ENCODE peak calls at places on chromosomes 2 and 18, in six cellular contexts. F, W, L, I, J and G are unnamed samples.

GRCh38 chr2:44470151-44470550 is 108.4 kb downstream of the CAMKMT start:
- DNase-seq in L (no peak), J (peak), W (no peak), I (no peak), F (no peak), G (no peak)

GRCh38 chr2:159214325-159214865 is 72.1 kb downstream of the WDSUB1 start:
- DNase-seq in F (no peak), I (no peak), J (no peak), W (no peak), L (no peak), G (no peak)

GRCh38 chr18:6376433-6377229 is 38.1 kb downstream of the L3MBTL4 start:
- DNase-seq in F (no peak), L (no peak), J (no peak), W (no peak), I (no peak), G (no peak)

GRCh38 chr2:32711908-32712307 is 84.1 kb downstream of the TTC27 start:
- DNase-seq in F (no peak), W (no peak), I (no peak), J (no peak), L (no peak), G (no peak)

GRCh38 chr18:53861185-53861584 is 363.3 kb downstream of the MBD2 start:
- DNase-seq in L (no peak), J (no peak), W (no peak), I (no peak), F (no peak), G (no peak)

GRCh38 chr18:44130365-44130942 is 550.2 kb upstream of the SETBP1 start:
- DNase-seq in I (no peak), W (peak), F (peak), L (peak), J (peak), G (peak)

GRCh38 chr18:9150116-9150515 is 13.5 kb downstream of the ANKRD12 start:
- DNase-seq in W (no peak), L (no peak), J (no peak), F (no peak), I (no peak), G (no peak)

GRCh38 chr2:196318517-196319377 is 147.4 kb upstream of the STK17B start:
- DNase-seq in F (no peak), W (no peak), J (no peak), L (no peak), I (no peak), G (no peak)

GRCh38 chr18:50924372-50924771 is 43.5 kb upstream of the ELAC1 start:
- DNase-seq in I (no peak), F (no peak), J (no peak), W (no peak), L (no peak), G (no peak)

GRCh38 chr18:31072175-31072574 is 29.6 kb upstream of the DSC3 start:
- DNase-seq in W (no peak), I (no peak), F (no peak), L (no peak), J (no peak), G (no peak)

GRCh38 chr18:14945286-14945685 is 197.3 kb downstream of the ANKRD30B start:
- DNase-seq in I (no peak), W (no peak), L (no peak), F (no peak), J (no peak), G (no peak)

GRCh38 chr2:174052639-174052976 is 87.4 kb upstream of the SP3 start:
- DNase-seq in J (no peak), I (no peak), W (no peak), F (no peak), L (no peak), G (no peak)

GRCh38 chr2:125296742-125297141 is 1271.7 kb downstream of the CNTNAP5 start:
- DNase-seq in W (no peak), J (no peak), L (no peak), F (no peak), I (no peak), G (no peak)

GRCh38 chr2:16184945-16185660 is 244.8 kb downstream of the MYCN start:
- DNase-seq in I (no peak), L (no peak), W (no peak), F (no peak), J (peak), G (no peak)

GRCh38 chr2:119826370-119826961 is 66.7 kb downstream of the PTPN4 start:
- DNase-seq in F (no peak), J (peak), L (peak), I (no peak), W (peak), G (no peak)

GRCh38 chr2:192876698-192877097 is 682.0 kb upstream of the TMEFF2 start:
- DNase-seq in W (no peak), J (no peak), I (no peak), L (no peak), F (no peak), G (no peak)

GRCh38 chr2:20113986-20114938 is 62.8 kb upstream of the LAPTM4A start:
- DNase-seq in L (no peak), I (no peak), J (no peak), F (no peak), W (no peak), G (no peak)

GRCh38 chr2:217076651-217077232 is 216.9 kb upstream of the TNP1 start:
- DNase-seq in I (no peak), L (no peak), J (no peak), W (no peak), F (no peak), G (peak)

GRCh38 chr2:74426181-74426758 is 4.7 kb downstream of the WDR54 start:
- DNase-seq in L (no peak), F (no peak), W (no peak), J (no peak), I (no peak), G (no peak)

GRCh38 chr2:180625006-180625844 is 355.2 kb upstream of the UBE2E3 start:
- DNase-seq in J (no peak), F (no peak), W (peak), I (no peak), L (no peak), G (no peak)

GRCh38 chr2:241775223-241776177 is 1.1 kb upstream of the GAL3ST2 start:
- DNase-seq in J (no peak), W (no peak), F (no peak), L (no peak), I (no peak), G (no peak)

GRCh38 chr2:85911836-85912692 is 23.3 kb upstream of the ST3GAL5 start:
- DNase-seq in I (no peak), W (peak), L (no peak), J (no peak), F (no peak), G (no peak)

GRCh38 chr2:122422384-122422991 is 667.0 kb downstream of the TSN start:
- DNase-seq in F (no peak), I (no peak), L (no peak), J (no peak), W (peak), G (no peak)

GRCh38 chr2:127410871-127411396 is 7.3 kb upstream of the PROC start:
- DNase-seq in L (no peak), J (no peak), I (no peak), F (no peak), W (peak), G (no peak)

GRCh38 chr2:67965246-67965645 is 97.6 kb downstream of the C1D start:
- DNase-seq in F (no peak), I (no peak), J (no peak), W (no peak), L (no peak), G (no peak)

GRCh38 chr2:24435391-24436316 is 55.4 kb upstream of the NCOA1 start:
- DNase-seq in L (no peak), W (peak), F (no peak), J (no peak), I (peak), G (no peak)

GRCh38 chr18:53947092-53947640 is 277.3 kb downstream of the MBD2 start:
- DNase-seq in L (no peak), J (no peak), I (no peak), W (no peak), F (no peak), G (no peak)

GRCh38 chr2:220269421-220269820 is 642.0 kb downstream of the SLC4A3 start:
- DNase-seq in W (no peak), I (no peak), L (no peak), J (peak), F (no peak), G (peak)

GRCh38 chr2:159285929-159286708 is at the start of gene WDSUB1:
- DNase-seq in W (peak), J (peak), L (peak), F (peak), I (peak), G (peak)

GRCh38 chr2:205686231-205687017 is 4.1 kb downstream of the NRP2 start:
- DNase-seq in F (no peak), W (no peak), L (no peak), I (no peak), J (no peak), G (peak)

GRCh38 chr18:67574749-67575148 is 58.2 kb upstream of the DSEL start:
- DNase-seq in F (no peak), L (no peak), I (no peak), W (no peak), J (no peak), G (no peak)

GRCh38 chr18:55003695-55004094 is 44.4 kb upstream of the CCDC68 start:
- DNase-seq in I (no peak), J (no peak), W (no peak), L (no peak), F (no peak), G (no peak)

GRCh38 chr2:88092773-88093172 is 25.1 kb downstream of the SMYD1 start:
- DNase-seq in W (no peak), J (no peak), I (no peak), L (no peak), F (no peak), G (no peak)

DNA sequence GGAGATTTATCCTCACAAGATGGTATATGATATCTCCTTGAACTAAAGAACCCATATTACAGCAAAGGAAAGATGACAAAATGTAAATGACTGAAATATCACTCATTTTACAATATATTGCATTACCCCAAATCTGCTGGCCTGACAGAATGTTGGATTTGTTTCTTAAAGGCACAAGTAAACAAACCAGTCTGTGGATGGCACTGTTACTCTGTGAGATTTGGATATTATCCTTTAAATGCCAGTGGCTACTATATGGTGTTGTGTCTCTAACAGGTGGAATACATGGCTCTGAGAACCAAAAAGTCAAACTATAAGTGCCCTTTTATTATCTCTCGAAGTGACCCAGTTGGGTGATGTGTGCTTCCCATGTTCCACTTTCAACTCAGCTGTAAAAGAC is 125.7 kb downstream of the PDE1A start:
- DNase-seq in F (no peak), L (no peak), J (no peak), W (peak), I (no peak), G (no peak)
- TF ChIP-seq CTCF in F (no peak), L (no peak), J (no peak), W (peak), I (no peak), G (no peak)

DNA sequence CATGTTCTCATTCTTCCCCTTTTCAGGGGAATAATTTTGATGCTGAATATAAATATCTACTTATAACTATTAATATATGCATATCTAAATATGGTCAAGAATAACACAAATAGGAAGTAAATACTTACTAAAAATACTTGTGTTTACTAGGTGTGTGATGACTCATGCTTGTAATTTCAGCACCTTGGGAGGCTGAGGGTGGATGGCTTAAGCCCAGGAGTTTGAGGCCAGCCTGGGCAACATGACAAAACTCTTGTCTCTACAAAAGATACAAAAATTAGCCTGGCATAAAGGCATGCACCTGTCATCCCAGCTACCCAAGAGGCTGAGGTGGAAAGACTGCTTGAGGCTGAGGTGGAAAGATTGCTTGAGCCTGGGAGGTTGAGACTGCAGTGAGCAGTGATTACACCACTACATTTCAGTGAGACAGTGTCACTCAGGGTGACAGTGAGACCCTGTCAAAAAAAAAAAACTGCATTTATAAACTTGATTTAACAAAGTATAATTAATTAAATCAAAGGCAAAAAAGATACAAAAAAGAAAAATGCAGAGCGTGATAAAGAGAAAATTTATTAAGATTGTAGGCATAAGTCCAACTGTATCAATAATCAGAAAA is 703.1 kb upstream of the VRK2 start:
- DNase-seq in L (no peak), I (no peak), F (no peak), J (no peak), W (no peak), G (no peak)
- TF ChIP-seq CTCF in L (no peak), I (no peak), F (no peak), J (no peak), W (no peak), G (no peak)

DNA sequence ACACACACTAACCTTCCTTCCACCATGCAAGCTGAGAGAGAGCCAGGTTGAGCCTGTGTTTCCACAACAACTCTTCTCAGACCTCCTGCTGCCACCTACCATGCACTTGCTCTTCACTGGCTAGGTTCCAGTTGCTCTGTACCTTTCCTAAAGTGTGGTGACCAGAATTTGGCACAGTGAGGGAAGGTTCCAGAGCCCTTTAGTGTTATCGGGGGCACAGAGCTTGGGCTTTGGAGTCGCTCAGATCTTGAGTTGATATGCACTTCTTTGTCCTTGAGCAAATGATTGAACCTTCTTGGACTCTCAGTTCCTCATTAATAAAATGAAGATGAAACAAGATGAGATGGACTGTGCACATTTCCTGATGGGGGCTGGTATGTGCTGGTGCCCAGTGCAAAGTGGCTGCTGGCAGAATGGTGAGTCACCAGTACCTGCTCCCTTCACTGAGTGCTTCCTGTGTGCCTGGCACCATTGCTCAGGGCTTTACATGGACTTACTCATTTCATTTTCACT is 47.1 kb downstream of the NEDD4L start:
- DNase-seq in J (no peak), W (no peak), L (no peak), I (no peak), F (no peak), G (no peak)
- TF ChIP-seq CTCF in J (no peak), W (no peak), L (no peak), I (no peak), F (no peak), G (no peak)

DNA sequence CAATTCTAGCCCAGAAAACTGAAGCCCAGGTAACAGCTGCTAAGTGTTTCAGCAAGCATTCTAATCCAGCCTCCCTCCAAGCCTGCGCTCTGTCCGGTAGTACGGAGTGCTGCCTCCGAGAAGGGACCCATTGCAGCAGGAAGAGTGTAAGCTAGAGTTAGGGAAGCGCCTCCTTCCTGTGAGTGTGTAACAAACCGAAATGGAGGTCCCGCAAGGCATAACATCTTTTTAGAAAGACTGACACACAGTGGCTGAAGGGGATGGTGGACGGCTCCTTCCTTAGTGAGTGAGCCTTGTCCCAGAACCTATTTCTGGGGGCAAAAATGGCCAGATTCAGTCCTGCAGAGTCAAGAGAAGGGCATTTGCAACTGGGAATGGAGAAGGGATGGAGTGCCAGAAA is 12.2 kb downstream of the PKDCC start:
- DNase-seq in L (no peak), J (no peak), I (no peak), W (no peak), F (no peak), G (no peak)
- TF ChIP-seq CTCF in L (no peak), J (no peak), I (no peak), W (no peak), F (no peak), G (no peak)

DNA sequence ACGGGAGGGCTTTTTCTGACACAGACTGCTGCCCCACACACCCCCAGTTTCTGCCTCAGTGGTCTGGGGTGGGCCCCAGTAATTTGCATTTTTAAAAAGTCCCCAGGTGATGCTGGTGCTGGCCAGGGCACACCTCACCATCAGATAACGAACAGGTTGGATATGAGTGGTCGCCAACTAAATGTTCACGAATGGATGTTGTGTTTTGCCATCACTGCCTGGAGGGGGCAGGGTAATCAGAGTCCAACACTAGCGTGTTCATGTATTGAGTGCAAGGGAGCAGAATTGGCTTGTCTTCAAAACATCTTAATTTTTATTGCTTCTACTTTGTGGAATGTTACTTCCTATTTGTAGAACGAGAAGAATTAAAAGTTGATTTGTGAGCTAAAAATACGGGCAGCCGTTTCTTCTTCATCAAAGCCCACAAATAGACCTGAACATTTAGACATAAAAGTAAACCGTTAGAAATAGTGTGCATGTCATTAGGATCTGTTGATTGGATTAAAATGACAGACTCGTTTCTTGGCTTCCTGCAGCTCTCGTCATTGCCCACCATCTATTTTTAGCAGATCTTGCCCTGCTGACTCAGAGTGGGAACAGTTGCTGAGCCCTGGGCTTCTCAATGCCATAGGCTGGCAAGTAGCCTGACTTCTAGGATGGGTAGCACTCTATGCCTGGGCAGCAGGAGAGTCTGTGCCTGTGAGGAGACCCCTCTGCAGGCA is 45.2 kb downstream of the NCK2 start:
- DNase-seq in L (no peak), W (peak), F (no peak), I (peak), J (no peak), G (no peak)
- TF ChIP-seq CTCF in L (peak), W (no peak), F (peak), I (no peak), J (no peak), G (no peak)

DNA sequence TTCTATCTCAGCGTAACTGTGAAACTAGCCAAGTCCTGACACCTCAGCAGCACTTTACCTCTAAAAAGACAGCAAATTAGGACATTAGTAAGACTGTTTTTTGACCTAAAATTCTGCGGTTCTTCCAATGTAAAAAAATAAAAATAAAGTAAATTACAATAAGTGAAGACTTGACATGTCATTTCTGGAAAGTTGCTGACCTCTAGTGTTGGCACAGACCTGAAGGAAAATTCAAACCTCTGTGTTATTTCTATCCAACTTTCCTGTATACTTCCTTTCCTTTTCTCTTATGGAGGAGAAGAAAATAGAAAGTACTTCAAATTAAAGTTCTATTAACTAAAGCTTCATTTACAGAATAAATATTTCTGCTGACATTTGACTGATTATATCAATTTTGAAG is 110.6 kb downstream of the TMEM182 start:
- DNase-seq in W (no peak), I (no peak), J (no peak), L (no peak), F (no peak), G (no peak)
- TF ChIP-seq CTCF in W (no peak), I (peak), J (no peak), L (no peak), F (peak), G (no peak)